ENCODE peak calls at places on chromosome 2, in seven cellular contexts. D is activated naive CD8-positive, alpha-beta T cell treated with anti-CD3 and anti-CD28 coated beads, Interleukin-2, amount 10 ng/mL, durations not matched to agents 7 days and 5 days; P is C1 segment of cervical spinal cord; Y is GM23338; Z is CD4-positive, CD25-positive, alpha-beta regulatory T cell; J is NCI-H187; N is HL-60. G is an unnamed sample.

GRCh38 chr2:159349674-159350299 is 63.3 kb upstream of the WDSUB1 start:
- DNase-seq in Y (no peak), D (no peak), P (no peak), Z (no peak), J (no peak), N (no peak), G (no peak)

GRCh38 chr2:202639233-202639632 is 4.5 kb downstream of the FAM117B start:
- DNase-seq in P (no peak), N (no peak), Y (no peak), J (no peak), D (no peak), Z (no peak), G (no peak)

GRCh38 chr2:73091164-73091563 is 19.7 kb upstream of the SFXN5 start:
- DNase-seq in J (no peak), Z (no peak), N (no peak), D (no peak), P (no peak), Y (no peak), G (no peak)

GRCh38 chr2:218894168-218895157 is 13.8 kb downstream of the WNT10A start:
- DNase-seq in D (no peak), N (no peak), J (no peak), Y (no peak), Z (no peak), P (no peak), G (no peak)

GRCh38 chr2:152247337-152247695 is 71.8 kb upstream of the STAM2 start:
- DNase-seq in Z (no peak), N (no peak), Y (no peak), P (no peak), J (no peak), D (no peak), G (no peak)

GRCh38 chr2:72095364-72095763 is 52.3 kb downstream of the CYP26B1 start:
- DNase-seq in N (no peak), Y (no peak), D (no peak), P (no peak), J (peak), Z (no peak), G (no peak)

GRCh38 chr2:186950694-186951093 is 101.7 kb upstream of the ZSWIM2 start:
- DNase-seq in Z (no peak), N (no peak), D (no peak), J (no peak), Y (no peak), P (no peak), G (no peak)

GRCh38 chr2:223735659-223736244 is 101.6 kb downstream of the AP1S3 start:
- DNase-seq in Z (no peak), N (no peak), J (no peak), P (no peak), Y (no peak), D (no peak), G (no peak)

GRCh38 chr2:202933958-202934357 is 21.9 kb downstream of the CARF start:
- DNase-seq in Y (no peak), P (no peak), Z (no peak), D (no peak), N (no peak), J (no peak), G (no peak)

GRCh38 chr2:235996419-235996818 is 171.8 kb downstream of the GBX2 start:
- DNase-seq in N (no peak), J (no peak), Y (no peak), D (no peak), Z (no peak), P (no peak), G (no peak)

GRCh38 chr2:234410526-234410925 is 86.4 kb downstream of the ARL4C start:
- DNase-seq in D (no peak), P (no peak), Y (peak), Z (no peak), J (no peak), N (no peak), G (no peak)

GRCh38 chr2:172097557-172098131 is 5.1 kb downstream of the DLX2 start:
- DNase-seq in D (no peak), Y (peak), N (no peak), P (no peak), Z (peak), J (no peak), G (no peak)

GRCh38 chr2:156659694-156660093 is 223.5 kb downstream of the GPD2 start:
- DNase-seq in Z (no peak), P (no peak), D (no peak), Y (no peak), N (no peak), J (no peak), G (no peak)

GRCh38 chr2:32277363-32277673 is 386 bp upstream of the YIPF4 start:
- DNase-seq in Y (no peak), N (no peak), P (no peak), Z (no peak), J (no peak), D (no peak), G (no peak)

GRCh38 chr2:45170976-45171514 is 161.8 kb upstream of the SIX2 start:
- DNase-seq in J (no peak), Z (no peak), P (no peak), Y (peak), D (no peak), N (no peak), G (no peak)

GRCh38 chr2:96098900-96099590 is 17.3 kb downstream of the ADRA2B start:
- DNase-seq in Y (no peak), P (no peak), J (no peak), Z (no peak), N (no peak), D (peak), G (no peak)

GRCh38 chr2:10038123-10038522 is 5.2 kb upstream of the KLF11 start:
- DNase-seq in Z (no peak), P (no peak), D (no peak), N (no peak), J (no peak), Y (no peak), G (no peak)

GRCh38 chr2:74447230-74447999 is 5.7 kb upstream of the RTKN start:
- DNase-seq in Z (no peak), N (no peak), D (no peak), J (no peak), Y (no peak), P (no peak), G (no peak)

GRCh38 chr2:169291517-169291916 is 70.8 kb downstream of the LRP2 start:
- DNase-seq in J (no peak), P (no peak), Y (no peak), N (no peak), Z (no peak), D (no peak), G (no peak)

GRCh38 chr2:164220250-164220649 is 401.0 kb downstream of the GRB14 start:
- DNase-seq in Z (no peak), N (no peak), D (no peak), J (no peak), Y (no peak), P (no peak), G (no peak)

GRCh38 chr2:105746177-105747080 is 1.7 kb downstream of the NCK2 start:
- DNase-seq in P (no peak), Y (peak), N (peak), J (no peak), Z (peak), D (peak), G (peak)

GRCh38 chr2:109728809-109729208 is 65.3 kb upstream of the RGPD5 start:
- DNase-seq in J (no peak), P (no peak), D (no peak), Z (no peak), Y (no peak), N (no peak), G (no peak)

GRCh38 chr2:222693837-222694236 is 22.4 kb downstream of the MOGAT1 start:
- DNase-seq in J (no peak), N (no peak), Y (peak), D (no peak), P (no peak), Z (no peak), G (no peak)

GRCh38 chr2:234427081-234428058 is 69.5 kb downstream of the ARL4C start:
- DNase-seq in D (no peak), Y (peak), J (no peak), P (no peak), N (no peak), Z (no peak), G (no peak)

GRCh38 chr2:113058998-113059960 is at the start of gene IL36RN:
- DNase-seq in Z (no peak), Y (no peak), D (no peak), P (no peak), J (no peak), N (no peak), G (no peak)

GRCh38 chr2:20450201-20451108 is 3.6 kb downstream of the RHOB start:
- DNase-seq in N (no peak), D (no peak), Y (peak), J (no peak), P (peak), Z (no peak), G (no peak)

GRCh38 chr2:239222346-239223028 is 178.3 kb downstream of the HDAC4 start:
- DNase-seq in D (no peak), P (no peak), Z (peak), N (peak), Y (no peak), J (peak), G (no peak)

GRCh38 chr2:58215429-58215828 is 25.7 kb downstream of the FANCL start:
- DNase-seq in Y (no peak), P (no peak), N (no peak), Z (no peak), D (no peak), J (no peak), G (no peak)

GRCh38 chr2:236352761-236353593 is 88.8 kb upstream of the ASB18 start:
- DNase-seq in Y (peak), P (no peak), N (no peak), D (no peak), Z (peak), J (no peak), G (no peak)

GRCh38 chr2:190860985-190861721 is 19.5 kb upstream of the GLS start:
- DNase-seq in P (no peak), J (no peak), Z (no peak), D (no peak), N (no peak), Y (peak), G (no peak)